ENCODE peak calls at places on chromosomes 16 and 17, in seven cellular contexts. S, D, T, I, Q, K and U are unnamed samples.

GRCh38 chr16:54030451-54030850 is 256.1 kb downstream of the IRX3 start:
- DNase-seq in K (no peak), S (no peak), D (no peak), T (no peak), I (no peak), Q (no peak), U (no peak)

GRCh38 chr16:64910351-64910750 is 211.5 kb downstream of the CDH11 start:
- DNase-seq in T (no peak), S (peak; percentile 72), K (no peak), Q (peak; percentile 72), I (no peak), D (no peak), U (no peak)

GRCh38 chr17:79262624-79263023 is 188.0 kb downstream of the ENGASE start:
- DNase-seq in S (no peak), T (no peak), I (no peak), K (no peak), Q (no peak), D (no peak), U (no peak)

GRCh38 chr17:78031435-78031834 is 72.9 kb downstream of the TNRC6C start:
- DNase-seq in I (no peak), S (no peak), Q (no peak), D (no peak), T (no peak), K (no peak), U (no peak)

GRCh38 chr17:8117980-8118768 is at the start of gene ALOXE3:
- DNase-seq in K (no peak), I (no peak), Q (peak; percentile 42), T (no peak), D (no peak), S (peak; percentile 77), U (no peak)

GRCh38 chr16:68436581-68436980 is 11.7 kb downstream of the SMPD3 start:
- DNase-seq in I (no peak), Q (no peak), K (no peak), S (no peak), D (no peak), T (no peak), U (no peak)

GRCh38 chr17:80812362-80813088 is 179.1 kb upstream of the CHMP6 start:
- DNase-seq in Q (no peak), I (no peak), T (no peak), D (no peak), K (no peak), S (no peak), U (peak; percentile 9)

GRCh38 chr17:79563237-79564013 is 47.4 kb downstream of the RBFOX3 start:
- DNase-seq in K (no peak), Q (no peak), D (no peak), S (peak; percentile 33), I (no peak), T (no peak), U (no peak)

GRCh38 chr16:12084436-12084835 is 107.9 kb downstream of the SNX29 start:
- DNase-seq in D (no peak), K (no peak), I (no peak), Q (no peak), T (no peak), S (no peak), U (no peak)

GRCh38 chr17:75634376-75634740 is 1.1 kb downstream of the SMIM5 start:
- DNase-seq in Q (no peak), D (no peak), S (no peak), T (no peak), K (no peak), I (no peak), U (no peak)

GRCh38 chr17:78250891-78251772 is 19.7 kb downstream of the TMEM235 start:
- DNase-seq in I (peak; percentile 85), K (peak; percentile 78), S (peak; percentile 83), T (peak; percentile 45), D (peak; percentile 87), Q (peak; percentile 90), U (peak; percentile 77)